ENCODE peak calls at places on chromosome 12, in seven cellular contexts. D is right lobe of liver, W is thoracic aorta, B is IMR-90, K is psoas muscle, O is tibial artery, V is stomach. C is an unnamed sample. For H3K4me1, the result is how much of the 10 kb centered on the place peaks cover.

GRCh38 chr12:132218915-132219314 is 74.7 kb downstream of the NOC4L start:
- DNase-seq in O (no peak), B (no peak), V (no peak), K (no peak), D (no peak), W (no peak), C (no peak)

GRCh38 chr12:46847001-46847400 is 21.2 kb upstream of the SLC38A4 start:
- DNase-seq in W (no peak), D (no peak), V (no peak), O (no peak), K (no peak), B (no peak), C (no peak)

GRCh38 chr12:132422057-132423043 is 67.6 kb upstream of the FBRSL1 start:
- DNase-seq in O (no peak), D (no peak), V (no peak), B (peak), W (no peak), K (no peak), C (no peak)

GRCh38 chr12:110591508-110592051 is 8.5 kb upstream of the PPTC7 start:
- DNase-seq in B (no peak), K (no peak), D (peak), O (no peak), W (no peak), V (no peak), C (peak)

GRCh38 chr12:26740991-26741390 is 92.0 kb downstream of the ITPR2 start:
- DNase-seq in B (no peak), K (no peak), W (no peak), D (no peak), V (no peak), O (no peak), C (no peak)

GRCh38 chr12:95208678-95209077 is 8.6 kb downstream of the FGD6 start:
- DNase-seq in O (no peak), V (no peak), D (no peak), K (no peak), B (no peak), W (no peak), C (no peak)

GRCh38 chr12:87120440-87120839 is 864.2 kb upstream of the MGAT4C start:
- DNase-seq in V (no peak), B (peak), O (no peak), W (no peak), D (no peak), K (no peak), C (no peak)

GRCh38 chr12:104424955-104425354 is 31.8 kb upstream of the CHST11 start:
- DNase-seq in K (no peak), B (no peak), W (no peak), D (no peak), V (no peak), O (no peak), C (no peak)

GRCh38 chr12:32070370-32070769 is 36.3 kb upstream of the BICD1 start:
- DNase-seq in K (no peak), B (no peak), D (no peak), O (no peak), W (no peak), V (no peak), C (no peak)

GRCh38 chr12:11623382-11623781 is 26.1 kb upstream of the ETV6 start:
- DNase-seq in O (no peak), B (peak), K (no peak), D (no peak), V (no peak), W (no peak), C (no peak)

GRCh38 chr12:1071182-1071581 is 80.2 kb downstream of the ERC1 start:
- DNase-seq in B (no peak), D (no peak), K (no peak), W (no peak), V (no peak), O (no peak), C (no peak)
- H3K4me1 ChIP-seq in B (under half), D (under half), K (under half), W (under half), V (under half), O (under half), C (under half)

DNA sequence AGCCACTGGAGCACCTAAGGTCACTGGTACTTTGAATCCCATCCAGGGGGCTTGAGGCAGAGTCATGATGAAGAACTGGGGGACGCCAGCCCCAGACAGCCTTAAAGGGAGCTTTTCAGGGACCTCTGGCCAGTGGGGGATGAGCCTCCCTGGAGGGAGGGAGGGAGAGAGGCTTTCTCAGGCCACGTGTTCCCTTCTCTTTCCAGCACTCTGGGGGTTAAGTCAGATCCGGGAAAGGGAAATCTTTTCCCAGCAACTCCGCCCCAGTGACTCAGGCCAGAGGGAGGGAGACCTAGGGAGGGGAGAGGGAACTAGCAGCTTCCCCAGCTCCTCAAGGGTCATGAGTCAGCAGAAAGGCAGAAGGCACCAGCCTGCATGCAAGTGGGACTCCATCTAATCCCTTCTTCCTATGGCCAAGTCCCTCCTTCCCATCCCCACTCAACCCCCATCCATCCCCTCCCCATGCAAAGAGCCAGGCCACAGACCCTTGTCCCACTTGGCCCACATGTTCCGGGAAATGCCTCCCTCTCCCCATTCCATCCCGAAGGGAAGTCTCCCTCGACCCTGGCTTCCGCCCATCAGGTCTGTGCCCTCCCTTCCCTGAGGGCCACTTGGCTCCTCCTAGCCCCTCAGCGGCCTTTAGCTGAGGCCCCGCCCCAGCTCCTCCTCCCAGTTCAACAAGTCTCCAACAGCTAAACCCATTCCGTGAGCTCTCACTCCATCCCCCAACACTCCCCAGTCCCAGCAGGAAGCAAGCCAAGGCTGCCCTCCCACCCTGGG is 5.6 kb downstream of the TNFRSF1A start:
- DNase-seq in D (peak), V (peak), K (peak), W (peak), B (peak), O (peak), C (peak)
- H3K4me3 ChIP-seq in D (peak), V (peak), K (peak), W (peak), B (peak), O (peak), C (peak)

GRCh38 chr12:6688543-6688999 is 604 bp downstream of the ZNF384 start:
- DNase-seq in K (no peak), O (no peak), D (peak), W (no peak), B (peak), V (peak), C (no peak)
- TF ChIP-seq CTCF in K (no peak), O (no peak), D (no peak), W (no peak), B (no peak), V (no peak), C (no peak)

DNA sequence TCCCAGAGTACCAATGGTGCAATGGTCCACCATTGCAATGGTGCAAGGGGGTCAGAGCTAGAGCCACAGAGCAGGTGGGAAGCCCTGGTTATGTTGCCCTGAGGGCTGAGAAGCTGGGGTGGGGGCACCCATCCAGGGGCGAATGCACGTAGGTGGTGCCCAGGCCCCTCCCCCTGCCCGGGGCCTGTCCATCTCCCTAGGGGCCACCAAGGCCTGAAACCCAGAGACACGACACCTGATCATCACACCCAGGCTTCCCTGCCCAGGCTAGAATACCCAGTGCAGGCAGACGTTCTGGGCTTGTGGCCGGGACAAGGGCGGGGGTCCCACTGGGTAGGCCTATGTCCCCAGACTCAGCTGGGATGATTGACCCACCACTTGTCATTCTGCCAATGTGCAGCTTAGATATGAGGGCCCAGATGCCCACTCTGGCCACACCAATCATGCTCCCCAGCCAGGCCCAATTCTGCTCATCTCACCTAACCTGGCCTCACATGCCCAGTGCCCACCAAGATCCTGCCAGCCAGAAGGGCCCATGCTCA is 83.2 kb downstream of the ALG10 start:
- DNase-seq in V (no peak), W (no peak), O (no peak), D (no peak), K (no peak), B (no peak), C (no peak)
- H3K4me1 ChIP-seq in V (under half), W (under half), O (under half), D (under half), K (under half), B (under half), C (under half)